ENCODE peak calls at places on chromosomes 11 and 22, in five cellular contexts. P is left ventricle myocardium inferior, U is heart right ventricle, R is hepatocyte, T is cardiac muscle cell. G is an unnamed sample. For H3K4me1, the result is how much of the 10 kb centered on the place peaks cover.

GRCh38 chr22:24807284-24807950 is 1.4 kb downstream of the SGSM1 start:
- DNase-seq in U (peak), P (peak), R (peak), T (peak), G (no peak)

GRCh38 chr22:29457730-29458129 is 19.3 kb downstream of the RFPL1 start:
- DNase-seq in P (no peak), R (peak), U (no peak), T (peak), G (peak)

GRCh38 chr11:71078482-71078881 is 173.9 kb downstream of the SHANK2 start:
- DNase-seq in U (no peak), T (no peak), R (no peak), P (no peak), G (no peak)

GRCh38 chr22:33065230-33065629 is 7.0 kb upstream of the SYN3 start:
- DNase-seq in U (no peak), R (no peak), T (no peak), P (no peak), G (no peak)

GRCh38 chr11:61309739-61310138 is 14.6 kb upstream of the VWCE start:
- DNase-seq in R (no peak), P (no peak), T (no peak), U (no peak), G (no peak)

GRCh38 chr11:115623021-115623451 is 118.8 kb upstream of the CADM1 start:
- DNase-seq in T (peak), R (peak), U (peak), P (peak), G (peak)

GRCh38 chr22:36922097-36922608 is 8.7 kb downstream of the CSF2RB start:
- DNase-seq in U (no peak), T (no peak), P (no peak), R (peak), G (no peak)

GRCh38 chr22:47307812-47308211 is 545.4 kb downstream of the TBC1D22A start:
- DNase-seq in R (no peak), P (no peak), T (no peak), U (no peak), G (no peak)

DNA sequence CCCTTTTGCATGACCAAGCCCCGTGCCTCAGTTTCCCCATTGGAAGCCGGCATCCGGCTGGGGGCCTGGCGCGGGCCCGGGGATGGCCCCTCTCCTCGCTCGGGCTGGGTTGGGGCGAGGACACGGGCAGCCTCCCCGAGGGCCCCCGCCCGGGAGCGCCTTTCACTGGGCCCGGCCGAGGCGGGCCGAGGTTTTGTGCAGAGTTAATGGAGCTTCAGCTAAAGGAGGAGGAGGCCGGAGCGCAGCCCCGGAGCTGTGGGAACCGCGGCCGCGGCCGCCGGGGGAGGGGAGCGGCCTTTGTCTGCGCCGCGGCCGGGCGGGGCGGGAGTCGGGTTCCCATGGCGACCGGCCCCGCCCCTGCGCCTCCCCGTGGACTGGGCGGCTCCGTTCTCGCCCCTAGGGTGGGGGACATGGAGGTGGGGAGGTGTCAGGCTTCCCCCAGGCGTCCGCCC is 1.4 kb upstream of the MAPK11 start:
- DNase-seq in P (peak), U (peak), T (peak), R (peak), G (peak)
- TF ChIP-seq CTCF in P (peak), U (no peak), T (no peak), R (peak), G (no peak)

DNA sequence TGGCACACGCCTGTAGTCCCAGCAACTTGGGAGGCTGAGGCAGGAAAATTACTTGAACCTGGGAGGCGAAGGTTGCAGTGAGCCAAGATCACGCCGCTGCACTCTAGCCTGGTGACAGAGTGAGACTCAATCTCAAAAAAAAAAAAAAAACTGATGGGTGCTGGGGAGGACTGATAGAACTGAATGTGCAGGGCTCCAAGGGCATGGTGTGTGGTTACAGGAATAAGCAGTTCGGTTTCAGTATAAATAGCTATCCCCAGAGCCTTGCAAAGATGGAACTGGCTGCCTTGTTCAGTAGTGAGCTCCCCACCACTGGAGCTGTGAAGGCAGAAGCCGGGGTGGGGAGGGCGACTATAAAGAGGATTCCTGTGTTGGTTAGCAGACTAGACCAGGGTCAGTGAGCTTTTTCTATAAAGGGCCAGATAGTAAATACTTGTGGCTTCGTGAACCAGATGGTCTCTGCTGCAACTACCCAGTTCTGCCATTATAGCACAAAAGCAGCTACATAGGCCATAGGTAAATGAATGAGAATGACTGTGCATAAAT is 5.9 kb downstream of the TOM1 start:
- DNase-seq in P (no peak), T (no peak), R (no peak), U (no peak), G (no peak)
- H3K4me1 ChIP-seq in P (half or more), T (under half), R (under half), U (under half), G (under half)

DNA sequence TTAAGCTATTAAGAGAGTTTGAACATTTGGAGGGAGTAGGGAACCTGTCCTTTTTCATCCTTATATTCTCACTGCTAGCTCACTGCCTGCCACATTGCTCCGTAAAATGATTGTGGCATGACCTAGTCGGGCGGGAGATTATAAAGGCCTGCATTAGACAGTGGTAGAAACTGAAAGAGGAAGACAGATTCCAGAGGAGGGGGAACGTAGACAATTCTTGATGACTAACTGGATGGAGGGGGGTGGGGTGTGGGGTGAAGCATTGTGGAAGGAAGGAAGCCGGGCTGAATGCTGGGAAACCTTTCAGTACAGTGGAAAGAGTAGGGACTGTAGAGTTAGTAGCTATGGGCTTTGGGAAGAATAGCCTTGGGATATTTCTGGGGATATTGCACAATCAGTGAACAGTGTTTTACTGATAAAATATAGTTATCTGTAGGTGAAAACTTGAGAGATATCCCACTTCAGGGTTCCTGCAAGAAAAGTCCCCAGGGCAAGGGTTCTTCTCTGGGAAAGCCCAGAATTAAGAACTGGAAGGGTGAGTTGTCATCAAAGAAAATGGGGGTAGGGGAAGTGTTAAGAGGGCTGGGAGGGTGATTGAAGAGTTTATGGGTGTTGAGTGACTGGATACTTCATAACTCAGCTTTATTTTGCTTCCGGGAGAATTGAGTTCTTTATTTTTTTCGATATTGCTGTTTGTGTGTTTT is 2.1 kb downstream of the MED15 start:
- DNase-seq in R (peak), T (peak), U (peak), P (peak), G (peak)
- H3K4me3 ChIP-seq in R (peak), T (peak), U (peak), P (peak), G (peak)

GRCh38 chr11:48384670-48385069 is 18.4 kb upstream of the OR4C5 start:
- DNase-seq in U (no peak), P (no peak), R (no peak), T (no peak), G (no peak)
- TF ChIP-seq CTCF in U (no peak), P (no peak), R (no peak), T (no peak), G (no peak)

GRCh38 chr11:10320164-10320563 is 15.3 kb downstream of the ADM start:
- DNase-seq in P (no peak), R (no peak), T (no peak), U (no peak), G (no peak)
- H3K4me1 ChIP-seq in P (under half), R (under half), T (under half), U (under half), G (under half)

GRCh38 chr11:63917685-63918523 is 940 bp upstream of the RCOR2 start:
- DNase-seq in U (peak), P (peak), R (peak), T (peak), G (no peak)

GRCh38 chr11:63918576-63919171 is 1.7 kb upstream of the RCOR2 start:
- DNase-seq in R (peak), U (no peak), T (no peak), P (no peak), G (no peak)

GRCh38 chr11:63920126-63920869 is 3.3 kb upstream of the RCOR2 start:
- DNase-seq in R (peak), T (peak), U (peak), P (peak), G (peak)

GRCh38 chr11:63920870-63921417 is 4.0 kb upstream of the RCOR2 start:
- DNase-seq in P (no peak), R (peak), T (peak), U (no peak), G (no peak)

GRCh38 chr11:63919267-63920125 is 2.5 kb upstream of the RCOR2 start:
- DNase-seq in T (peak), P (peak), U (peak), R (peak), G (no peak)
- H3K4me3 ChIP-seq in T (peak), P (peak), U (peak), R (no peak), G (no peak)